ENCODE peak calls at places on chromosomes 7 and 10, in four cellular contexts. L is right lobe of liver, G is heart left ventricle, D is A549. A is an unnamed sample.

GRCh38 chr10:93752761-93753160 is 5.0 kb upstream of the LGI1 start:
- DNase-seq in L (no peak), G (no peak), D (peak), A (no peak)

GRCh38 chr7:130996841-130997231 is 262.8 kb upstream of the KLF14 start:
- DNase-seq in L (no peak), G (no peak), D (peak), A (no peak)

GRCh38 chr7:65250216-65250615 is 123.4 kb upstream of the ZNF92 start:
- DNase-seq in L (no peak), G (no peak), D (no peak), A (no peak)

GRCh38 chr10:132478341-132479023 is 59.1 kb upstream of the INPP5A start:
- DNase-seq in L (peak), G (peak), D (no peak), A (no peak)

GRCh38 chr7:151800391-151800790 is 76.5 kb downstream of the PRKAG2 start:
- DNase-seq in L (no peak), G (no peak), D (no peak), A (no peak)

GRCh38 chr7:108294595-108294994 is 161.6 kb downstream of the NRCAM start:
- DNase-seq in L (peak), G (no peak), D (no peak), A (no peak)

GRCh38 chr7:148483515-148483914 is 107.1 kb upstream of the C7orf33 start:
- DNase-seq in L (no peak), G (no peak), D (no peak), A (no peak)

GRCh38 chr10:104557966-104558365 is 83.1 kb upstream of the SORCS3 start:
- DNase-seq in L (no peak), G (no peak), D (no peak), A (no peak)

GRCh38 chr7:148856035-148856881 is 27.8 kb downstream of the EZH2 start:
- DNase-seq in L (no peak), G (peak), D (peak), A (peak)

GRCh38 chr10:112775347-112775746 is 174.7 kb upstream of the TCF7L2 start:
- DNase-seq in L (no peak), G (no peak), D (peak), A (no peak)

GRCh38 chr7:76031964-76032363 is 15.8 kb downstream of the STYXL1 start:
- DNase-seq in L (no peak), G (no peak), D (no peak), A (no peak)

GRCh38 chr7:31002256-31002655 is 38.5 kb downstream of the GHRHR start:
- DNase-seq in L (no peak), G (no peak), D (no peak), A (no peak)

GRCh38 chr7:26648429-26649015 is 215.9 kb downstream of the SKAP2 start:
- DNase-seq in L (no peak), G (no peak), D (peak), A (no peak)

GRCh38 chr7:19772858-19773337 is 519 bp downstream of the TMEM196 start:
- DNase-seq in L (no peak), G (no peak), D (peak), A (peak)

GRCh38 chr10:133096616-133097269 is 9.0 kb downstream of the ADGRA1 start:
- DNase-seq in L (no peak), G (no peak), D (peak), A (no peak)

GRCh38 chr10:62258926-62259325 is 9.7 kb downstream of the RTKN2 start:
- DNase-seq in L (no peak), G (no peak), D (no peak), A (no peak)

GRCh38 chr10:129933456-129934092 is 30.5 kb downstream of the EBF3 start:
- DNase-seq in L (no peak), G (no peak), D (no peak), A (no peak)

GRCh38 chr10:32946108-32946507 is 11.9 kb downstream of the ITGB1 start:
- DNase-seq in L (no peak), G (no peak), D (no peak), A (no peak)

GRCh38 chr10:18683427-18683826 is 24.2 kb downstream of the ARL5B start:
- DNase-seq in L (no peak), G (no peak), D (no peak), A (no peak)

GRCh38 chr7:32536585-32536984 is 41.3 kb downstream of the AVL9 start:
- DNase-seq in L (no peak), G (no peak), D (peak), A (no peak)

GRCh38 chr7:95865716-95866371 is 93.5 kb downstream of the DYNC1I1 start:
- DNase-seq in L (no peak), G (no peak), D (peak), A (no peak)

GRCh38 chr7:142872106-142872675 is 13.4 kb downstream of the TRPV6 start:
- DNase-seq in L (peak), G (no peak), D (no peak), A (no peak)

GRCh38 chr7:18475488-18475887 is 20.1 kb upstream of the HDAC9 start:
- DNase-seq in L (no peak), G (no peak), D (no peak), A (no peak)

GRCh38 chr7:79211724-79212123 is 241.7 kb downstream of the MAGI2 start:
- DNase-seq in L (no peak), G (no peak), D (no peak), A (no peak)

GRCh38 chr7:100861616-100861985 is 5.6 kb upstream of the TRIP6 start:
- DNase-seq in L (no peak), G (no peak), D (no peak), A (no peak)

GRCh38 chr7:158442260-158442659 is 145.4 kb downstream of the PTPRN2 start:
- DNase-seq in L (no peak), G (no peak), D (peak), A (no peak)

GRCh38 chr7:21587139-21587773 is 44.4 kb downstream of the DNAH11 start:
- DNase-seq in L (no peak), G (no peak), D (no peak), A (no peak)

GRCh38 chr7:22653981-22654380 is 73.0 kb upstream of the IL6 start:
- DNase-seq in L (no peak), G (no peak), D (no peak), A (no peak)

GRCh38 chr7:36400606-36401005 is 10.9 kb downstream of the ANLN start:
- DNase-seq in L (no peak), G (no peak), D (no peak), A (no peak)

GRCh38 chr7:94314526-94314925 is 80.2 kb upstream of the COL1A2 start:
- DNase-seq in L (no peak), G (no peak), D (no peak), A (no peak)

GRCh38 chr7:142616121-142616643 is 133.1 kb upstream of the PRSS1 start:
- DNase-seq in L (no peak), G (no peak), D (no peak), A (no peak)

GRCh38 chr7:32518534-32519140 is 23.3 kb downstream of the AVL9 start:
- DNase-seq in L (no peak), G (no peak), D (peak), A (no peak)

GRCh38 chr10:108735380-108735779 is 1187.9 kb downstream of the XPNPEP1 start:
- DNase-seq in L (no peak), G (no peak), D (no peak), A (no peak)

GRCh38 chr10:77516575-77516974 is 121.0 kb downstream of the KCNMA1 start:
- DNase-seq in L (no peak), G (no peak), D (no peak), A (no peak)

GRCh38 chr7:114370177-114370576 is 44.4 kb upstream of the FOXP2 start:
- DNase-seq in L (no peak), G (no peak), D (no peak), A (no peak)

GRCh38 chr7:155568961-155569360 is 22.6 kb upstream of the CNPY1 start:
- DNase-seq in L (no peak), G (no peak), D (no peak), A (no peak)

GRCh38 chr7:98994046-98994944 is 116.0 kb downstream of the TRRAP start:
- DNase-seq in L (no peak), G (no peak), D (no peak), A (no peak)

GRCh38 chr7:98995523-98996161 is 117.3 kb downstream of the TRRAP start:
- DNase-seq in L (no peak), G (no peak), D (no peak), A (no peak)

GRCh38 chr7:98995111-98995510 is 116.8 kb downstream of the TRRAP start:
- DNase-seq in L (no peak), G (no peak), D (no peak), A (no peak)

GRCh38 chr7:98997836-98998235 is 119.5 kb downstream of the TRRAP start:
- DNase-seq in L (no peak), G (no peak), D (no peak), A (no peak)

GRCh38 chr7:98996162-98996552 is 117.8 kb downstream of the TRRAP start:
- DNase-seq in L (no peak), G (no peak), D (no peak), A (no peak)
- TF ChIP-seq POLR2A in L (no peak), G (no peak), D (no peak), A (no peak)

DNA sequence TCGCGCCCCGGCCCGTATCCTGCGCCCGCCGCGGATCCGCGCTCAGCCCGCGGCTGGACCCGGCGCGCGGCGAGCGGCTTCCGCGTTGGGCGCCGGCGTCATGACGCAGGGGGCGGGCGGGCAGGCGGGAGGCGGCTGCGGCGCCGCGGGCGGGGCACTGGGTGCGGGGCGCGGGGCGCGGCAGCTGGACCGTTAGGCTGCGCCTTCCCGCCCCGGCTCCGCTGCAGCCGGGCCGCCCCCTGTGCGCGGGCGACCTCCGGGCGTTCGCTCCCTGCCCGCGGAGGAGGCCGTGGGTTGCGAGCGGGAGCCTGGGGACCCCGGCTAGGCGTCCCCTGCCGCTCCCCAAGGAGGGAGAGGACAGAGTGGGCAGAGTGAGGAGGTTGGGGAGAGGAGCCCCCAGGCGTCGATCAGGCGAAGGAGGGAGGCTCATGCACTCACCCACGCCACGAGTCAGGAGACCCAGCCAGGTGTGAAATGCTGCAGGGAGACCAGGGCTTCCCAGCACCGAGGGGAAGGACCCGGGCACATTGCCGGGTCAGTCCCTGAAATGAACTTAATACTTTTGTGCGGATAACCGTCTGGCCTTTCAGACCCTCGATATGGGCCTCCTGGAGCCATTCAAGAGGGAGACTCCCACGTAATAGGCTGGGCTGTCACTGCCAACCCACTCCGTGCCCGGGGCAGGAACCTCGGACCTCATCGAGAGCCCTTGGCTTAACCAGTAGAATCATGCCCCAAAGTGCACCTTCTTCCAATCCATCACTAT is at the start of gene PIP4K2A:
- DNase-seq in L (peak), G (peak), D (peak), A (peak)
- TF ChIP-seq POLR2A in L (peak), G (no peak), D (peak), A (peak)

GRCh38 chr10:95815701-95816100 is 59.7 kb downstream of the ENTPD1 start:
- DNase-seq in L (no peak), G (no peak), D (no peak), A (no peak)
- TF ChIP-seq POLR2A in L (no peak), G (no peak), D (no peak), A (no peak)

GRCh38 chr10:27104919-27105318 is 4.6 kb upstream of the ANKRD26 start:
- DNase-seq in L (no peak), G (no peak), D (no peak), A (no peak)

GRCh38 chr10:27100800-27101347 is 580 bp upstream of the ANKRD26 start:
- DNase-seq in L (no peak), G (peak), D (no peak), A (peak)

GRCh38 chr10:27099448-27099847 is 846 bp downstream of the ANKRD26 start:
- DNase-seq in L (no peak), G (no peak), D (no peak), A (no peak)

DNA sequence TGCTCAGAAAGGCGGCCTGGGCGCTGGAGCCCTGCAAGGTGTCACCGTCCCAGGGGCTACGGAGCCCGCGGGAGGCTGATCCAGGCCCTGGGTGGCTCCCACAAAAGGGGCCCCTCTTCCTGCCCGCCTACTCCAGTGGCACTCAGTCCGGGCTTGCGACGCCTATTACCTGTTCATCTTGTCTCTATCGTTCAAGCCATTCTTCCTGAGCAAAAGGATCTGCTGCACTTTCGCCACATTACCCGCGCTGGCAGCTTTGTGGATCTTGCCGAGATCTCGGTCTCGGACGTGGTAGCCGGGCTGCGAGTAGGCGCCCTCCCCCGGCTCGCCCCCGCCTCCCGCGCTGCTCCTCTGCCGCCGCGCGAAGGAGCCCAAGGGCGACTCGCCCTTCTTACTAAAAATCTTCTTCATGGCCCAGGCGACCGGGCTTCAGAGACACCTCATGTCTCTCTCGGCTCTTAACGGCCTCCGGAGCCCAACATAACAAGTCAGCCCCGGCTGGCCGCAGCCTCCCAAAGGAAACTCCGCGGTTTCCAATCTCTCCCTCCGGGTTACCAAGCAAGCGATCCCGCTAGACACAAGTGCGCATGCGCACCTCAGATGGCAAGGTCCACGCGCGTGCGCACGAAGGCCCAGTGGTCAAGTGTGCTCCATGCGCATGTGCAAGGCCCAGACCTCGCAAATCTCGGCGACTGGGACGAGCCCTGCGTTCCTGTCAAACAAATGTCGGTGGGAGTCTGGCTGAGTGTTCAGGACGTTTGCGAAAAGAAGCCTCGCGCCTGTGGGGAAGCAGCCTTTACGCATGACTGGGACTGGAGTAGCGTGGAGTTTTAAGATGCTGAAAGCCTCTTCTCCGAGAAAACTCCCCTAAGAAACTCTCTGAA is at the start of gene ANKRD26:
- DNase-seq in L (peak), G (peak), D (peak), A (peak)
- TF ChIP-seq POLR2A in L (peak), G (peak), D (peak), A (peak)

GRCh38 chr10:99874341-99875085 is 92.1 kb downstream of the ABCC2 start:
- DNase-seq in L (peak), G (peak), D (no peak), A (no peak)
- TF ChIP-seq POLR2A in L (no peak), G (no peak), D (no peak), A (no peak)